ENCODE peak calls at places on chromosome 5, in eight cellular contexts. One of them, this sample, is unnamed.

GRCh38 chr5:135242021-135242480 is 157.0 kb downstream of the MACROH2A1 start:
- DNase-seq in HCT116: no peak
- DNase-seq in GM12865: no peak
- DNase-seq in uterus: peak; percentile 14
- DNase-seq in foreskin fibroblast: peak; percentile 79
- DNase-seq in AG04450: no peak
- DNase-seq in epithelial cell of esophagus: peak; percentile 65
- DNase-seq in PC-3: peak; percentile 56
- DNase-seq in this sample: no peak

GRCh38 chr5:112005533-112005926 is 248.5 kb upstream of the NREP start:
- DNase-seq in HCT116: no peak
- DNase-seq in GM12865: no peak
- DNase-seq in uterus: no peak
- DNase-seq in foreskin fibroblast: peak; percentile 69
- DNase-seq in AG04450: no peak
- DNase-seq in epithelial cell of esophagus: peak; percentile 17
- DNase-seq in PC-3: peak; percentile 40
- DNase-seq in this sample: no peak

GRCh38 chr5:36855141-36855495 is 21.5 kb upstream of the NIPBL start:
- DNase-seq in HCT116: no peak
- DNase-seq in GM12865: no peak
- DNase-seq in uterus: no peak
- DNase-seq in foreskin fibroblast: no peak
- DNase-seq in AG04450: no peak
- DNase-seq in epithelial cell of esophagus: no peak
- DNase-seq in PC-3: no peak
- DNase-seq in this sample: no peak

GRCh38 chr5:15926586-15926985 is 253.0 kb downstream of the MARCHF11 start:
- DNase-seq in HCT116: no peak
- DNase-seq in GM12865: no peak
- DNase-seq in uterus: no peak
- DNase-seq in foreskin fibroblast: no peak
- DNase-seq in AG04450: no peak
- DNase-seq in epithelial cell of esophagus: no peak
- DNase-seq in PC-3: no peak
- DNase-seq in this sample: no peak

GRCh38 chr5:168578006-168578405 is 1.2 kb downstream of the PANK3 start:
- DNase-seq in HCT116: no peak
- DNase-seq in GM12865: peak; percentile 11
- DNase-seq in uterus: no peak
- DNase-seq in foreskin fibroblast: no peak
- DNase-seq in AG04450: no peak
- DNase-seq in epithelial cell of esophagus: peak; percentile 72
- DNase-seq in PC-3: peak; percentile 38
- DNase-seq in this sample: no peak

GRCh38 chr5:122076669-122077450 is 1.2 kb downstream of the LOX start:
- DNase-seq in HCT116: no peak
- DNase-seq in GM12865: peak; percentile 51
- DNase-seq in uterus: peak; percentile 77
- DNase-seq in foreskin fibroblast: peak; percentile 64
- DNase-seq in AG04450: no peak
- DNase-seq in epithelial cell of esophagus: peak; percentile 86
- DNase-seq in PC-3: peak; percentile 62
- DNase-seq in this sample: no peak

GRCh38 chr5:66814146-66814991 is 218.2 kb downstream of the MAST4 start:
- DNase-seq in HCT116: peak; percentile 28
- DNase-seq in GM12865: peak; percentile 59
- DNase-seq in uterus: no peak
- DNase-seq in foreskin fibroblast: peak; percentile 26
- DNase-seq in AG04450: no peak
- DNase-seq in epithelial cell of esophagus: peak; percentile 73
- DNase-seq in PC-3: peak; percentile 49
- DNase-seq in this sample: peak; percentile 16

GRCh38 chr5:115841382-115842088 is at the start of the genes AP3S1 and ATG12:
- DNase-seq in HCT116: peak; percentile 91
- DNase-seq in GM12865: peak; percentile 95
- DNase-seq in uterus: peak; percentile 90
- DNase-seq in foreskin fibroblast: peak; percentile 90
- DNase-seq in AG04450: peak; percentile 66
- DNase-seq in epithelial cell of esophagus: peak; percentile 94
- DNase-seq in PC-3: peak; percentile 87
- DNase-seq in this sample: peak; percentile 87

GRCh38 chr5:90015584-90016018 is 394.0 kb downstream of the CETN3 start:
- DNase-seq in HCT116: no peak
- DNase-seq in GM12865: peak; percentile 82
- DNase-seq in uterus: no peak
- DNase-seq in foreskin fibroblast: no peak
- DNase-seq in AG04450: no peak
- DNase-seq in epithelial cell of esophagus: peak; percentile 80
- DNase-seq in PC-3: peak; percentile 65
- DNase-seq in this sample: peak; percentile 70

GRCh38 chr5:10801931-10802674 is 41.1 kb upstream of the DAP start:
- DNase-seq in HCT116: no peak
- DNase-seq in GM12865: no peak
- DNase-seq in uterus: no peak
- DNase-seq in foreskin fibroblast: no peak
- DNase-seq in AG04450: no peak
- DNase-seq in epithelial cell of esophagus: peak; percentile 32
- DNase-seq in PC-3: peak; percentile 16
- DNase-seq in this sample: no peak

GRCh38 chr5:75610201-75610600 is 1.1 kb upstream of the ANKDD1B start:
- DNase-seq in HCT116: no peak
- DNase-seq in GM12865: no peak
- DNase-seq in uterus: no peak
- DNase-seq in foreskin fibroblast: no peak
- DNase-seq in AG04450: no peak
- DNase-seq in epithelial cell of esophagus: peak; percentile 19
- DNase-seq in PC-3: peak; percentile 6
- DNase-seq in this sample: no peak

GRCh38 chr5:75614165-75614564 is 2.9 kb downstream of the ANKDD1B start:
- DNase-seq in HCT116: no peak
- DNase-seq in GM12865: no peak
- DNase-seq in uterus: no peak
- DNase-seq in foreskin fibroblast: no peak
- DNase-seq in AG04450: no peak
- DNase-seq in epithelial cell of esophagus: no peak
- DNase-seq in PC-3: peak; percentile 46
- DNase-seq in this sample: no peak

GRCh38 chr5:75612211-75612579 is 942 bp downstream of the ANKDD1B start:
- DNase-seq in HCT116: no peak
- DNase-seq in GM12865: no peak
- DNase-seq in uterus: no peak
- DNase-seq in foreskin fibroblast: no peak
- DNase-seq in AG04450: no peak
- DNase-seq in epithelial cell of esophagus: no peak
- DNase-seq in PC-3: no peak
- DNase-seq in this sample: no peak

GRCh38 chr5:75608886-75609285 is 2.4 kb upstream of the ANKDD1B start:
- DNase-seq in HCT116: no peak
- DNase-seq in GM12865: no peak
- DNase-seq in uterus: no peak
- DNase-seq in foreskin fibroblast: no peak
- DNase-seq in AG04450: no peak
- DNase-seq in epithelial cell of esophagus: no peak
- DNase-seq in PC-3: no peak
- DNase-seq in this sample: no peak

GRCh38 chr5:75611324-75612210 is at the start of gene ANKDD1B:
- DNase-seq in HCT116: no peak
- DNase-seq in GM12865: no peak
- DNase-seq in uterus: peak; percentile 20
- DNase-seq in foreskin fibroblast: peak; percentile 42
- DNase-seq in AG04450: no peak
- DNase-seq in epithelial cell of esophagus: peak; percentile 59
- DNase-seq in PC-3: peak; percentile 83
- DNase-seq in this sample: no peak
- H3K4me3 ChIP-seq in HCT116: no peak within 1 kb of the TSS
- H3K4me3 ChIP-seq in GM12865: no peak within 1 kb of the TSS
- H3K4me3 ChIP-seq in uterus: peak within 1 kb of the TSS; percentile 36
- H3K4me3 ChIP-seq in foreskin fibroblast: peak within 1 kb of the TSS; percentile 51
- H3K4me3 ChIP-seq in AG04450: peak within 1 kb of the TSS; percentile 57
- H3K4me3 ChIP-seq in epithelial cell of esophagus: peak within 1 kb of the TSS; percentile 30
- H3K4me3 ChIP-seq in PC-3: peak within 1 kb of the TSS; percentile 68
- H3K4me3 ChIP-seq in this sample: no peak within 1 kb of the TSS

DNA sequence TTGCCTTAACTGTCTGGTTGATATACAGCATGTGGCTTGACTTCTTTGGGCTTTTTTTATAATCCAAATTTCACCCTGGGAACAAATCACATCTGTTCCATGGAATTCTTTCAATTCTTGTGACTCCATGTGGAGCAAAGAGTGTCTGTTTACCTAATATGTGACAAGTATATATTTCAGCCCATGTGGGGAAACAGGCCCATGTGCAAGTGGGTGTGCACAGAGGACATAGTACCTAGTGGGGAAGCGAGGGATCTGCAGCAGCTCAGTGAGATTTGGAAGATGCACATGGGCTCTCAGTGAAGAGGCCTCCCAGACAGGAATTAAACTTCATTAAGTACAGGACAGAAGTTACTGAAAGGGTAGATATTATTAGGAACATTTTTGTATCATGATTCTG is 181.0 kb downstream of the SLC12A2 start:
- DNase-seq in HCT116: no peak
- DNase-seq in GM12865: no peak
- DNase-seq in uterus: no peak
- DNase-seq in foreskin fibroblast: no peak
- DNase-seq in AG04450: no peak
- DNase-seq in epithelial cell of esophagus: no peak
- DNase-seq in PC-3: no peak
- DNase-seq in this sample: no peak
- TF ChIP-seq CTCF in HCT116: peak; percentile 18
- TF ChIP-seq CTCF in GM12865: no peak
- TF ChIP-seq CTCF in uterus: no peak
- TF ChIP-seq CTCF in foreskin fibroblast: no peak
- TF ChIP-seq CTCF in AG04450: peak; percentile 23
- TF ChIP-seq CTCF in epithelial cell of esophagus: no peak
- TF ChIP-seq CTCF in PC-3: no peak
- TF ChIP-seq CTCF in this sample: no peak

GRCh38 chr5:6730807-6731206 is 17.6 kb downstream of the TENT4A start:
- DNase-seq in HCT116: no peak
- DNase-seq in GM12865: no peak
- DNase-seq in uterus: no peak
- DNase-seq in foreskin fibroblast: no peak
- DNase-seq in AG04450: no peak
- DNase-seq in epithelial cell of esophagus: no peak
- DNase-seq in PC-3: no peak
- DNase-seq in this sample: no peak

GRCh38 chr5:6728795-6729183 is 15.6 kb downstream of the TENT4A start:
- DNase-seq in HCT116: no peak
- DNase-seq in GM12865: no peak
- DNase-seq in uterus: no peak
- DNase-seq in foreskin fibroblast: no peak
- DNase-seq in AG04450: no peak
- DNase-seq in epithelial cell of esophagus: no peak
- DNase-seq in PC-3: no peak
- DNase-seq in this sample: no peak

GRCh38 chr5:6728011-6728794 is 15.0 kb downstream of the TENT4A start:
- DNase-seq in HCT116: no peak
- DNase-seq in GM12865: peak; percentile 84
- DNase-seq in uterus: no peak
- DNase-seq in foreskin fibroblast: no peak
- DNase-seq in AG04450: no peak
- DNase-seq in epithelial cell of esophagus: no peak
- DNase-seq in PC-3: no peak
- DNase-seq in this sample: peak; percentile 44

GRCh38 chr5:6730407-6730806 is 17.2 kb downstream of the TENT4A start:
- DNase-seq in HCT116: no peak
- DNase-seq in GM12865: peak; percentile 61
- DNase-seq in uterus: no peak
- DNase-seq in foreskin fibroblast: no peak
- DNase-seq in AG04450: no peak
- DNase-seq in epithelial cell of esophagus: no peak
- DNase-seq in PC-3: no peak
- DNase-seq in this sample: peak; percentile 42

DNA sequence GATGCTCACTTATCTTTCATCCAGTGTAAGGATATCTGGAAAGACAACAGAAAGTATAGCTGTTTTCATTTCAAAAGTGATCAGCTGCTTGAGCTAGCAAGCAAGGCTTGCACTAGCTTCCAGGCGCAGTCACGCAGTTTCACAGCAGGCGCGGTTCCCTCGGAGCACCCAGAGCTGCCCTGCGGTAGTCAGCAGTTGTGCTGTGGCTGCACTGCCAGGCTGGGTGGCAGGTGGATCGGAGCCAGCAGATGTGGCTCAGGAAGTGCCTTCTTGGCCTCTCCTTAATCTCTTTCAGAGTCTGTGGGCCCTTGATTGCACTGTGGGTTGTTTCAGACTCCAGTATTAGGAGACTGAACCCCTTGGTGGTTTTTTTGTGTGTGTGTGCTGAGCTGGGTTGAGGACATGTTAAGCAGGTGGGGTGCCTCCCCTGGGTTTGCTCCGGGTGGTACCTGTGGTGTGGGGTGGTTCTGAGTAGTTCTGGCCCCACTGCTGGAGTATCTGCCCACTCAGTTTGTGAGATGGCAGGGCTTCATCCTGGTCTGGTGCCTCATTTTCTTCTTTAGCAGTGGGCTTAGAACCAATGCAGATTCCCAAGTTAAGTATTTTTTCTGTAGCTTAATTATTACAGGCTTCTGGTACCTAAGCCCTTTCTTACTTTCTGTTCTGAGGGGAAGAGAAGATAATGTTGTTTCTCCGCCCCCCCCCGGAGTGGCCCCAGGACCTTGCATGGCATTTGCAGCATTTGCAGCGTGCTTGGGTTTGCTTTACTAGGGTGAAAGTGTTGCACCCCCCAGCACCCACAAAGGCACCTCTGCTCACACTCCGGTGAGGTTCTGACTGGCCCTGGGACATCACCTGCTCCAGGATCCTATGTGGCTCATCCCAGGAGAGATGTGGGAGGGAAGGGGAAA is 16.4 kb downstream of the TENT4A start:
- DNase-seq in HCT116: no peak
- DNase-seq in GM12865: no peak
- DNase-seq in uterus: no peak
- DNase-seq in foreskin fibroblast: no peak
- DNase-seq in AG04450: no peak
- DNase-seq in epithelial cell of esophagus: no peak
- DNase-seq in PC-3: no peak
- DNase-seq in this sample: no peak
- H3K4me3 ChIP-seq in HCT116: no peak overlapping the region
- H3K4me3 ChIP-seq in GM12865: no peak overlapping the region
- H3K4me3 ChIP-seq in uterus: no peak overlapping the region
- H3K4me3 ChIP-seq in foreskin fibroblast: no peak overlapping the region
- H3K4me3 ChIP-seq in AG04450: no peak overlapping the region
- H3K4me3 ChIP-seq in epithelial cell of esophagus: no peak overlapping the region
- H3K4me3 ChIP-seq in PC-3: no peak overlapping the region
- H3K4me3 ChIP-seq in this sample: no peak overlapping the region

DNA sequence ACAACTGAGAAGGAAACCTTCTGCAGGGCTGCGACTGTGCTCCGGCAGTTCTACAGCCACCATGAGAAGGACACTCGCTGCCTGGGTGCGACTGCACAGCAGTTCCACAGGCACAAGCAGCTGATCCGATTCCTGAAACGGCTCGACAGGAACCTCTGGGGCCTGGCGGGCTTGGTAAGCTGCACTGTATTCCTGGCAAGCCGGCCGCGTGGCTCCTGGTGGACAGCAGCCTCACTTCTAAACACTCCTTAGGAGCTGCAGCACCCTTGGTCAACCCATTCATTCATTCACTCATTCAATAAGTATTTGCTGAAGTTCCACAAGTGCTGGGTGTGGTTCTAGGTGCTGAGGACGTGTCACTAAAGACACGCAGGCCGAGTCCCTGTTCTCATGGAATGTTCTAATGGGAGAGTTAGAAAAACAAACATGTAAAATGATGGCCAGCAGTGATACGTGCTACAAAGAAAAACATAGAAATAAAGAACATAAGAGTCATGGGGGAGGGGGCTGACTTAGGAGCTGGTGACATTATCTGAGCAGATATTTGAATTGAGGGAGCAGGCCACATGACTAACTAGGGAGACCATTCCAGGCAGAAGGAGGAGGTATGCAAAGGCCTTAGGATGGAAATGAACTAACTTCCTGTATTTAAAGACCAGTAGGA is 6.1 kb downstream of the IL4 start:
- DNase-seq in HCT116: no peak
- DNase-seq in GM12865: no peak
- DNase-seq in uterus: no peak
- DNase-seq in foreskin fibroblast: no peak
- DNase-seq in AG04450: no peak
- DNase-seq in epithelial cell of esophagus: no peak
- DNase-seq in PC-3: no peak
- DNase-seq in this sample: no peak
- TF ChIP-seq CTCF in HCT116: no peak
- TF ChIP-seq CTCF in GM12865: no peak
- TF ChIP-seq CTCF in uterus: no peak
- TF ChIP-seq CTCF in foreskin fibroblast: no peak
- TF ChIP-seq CTCF in AG04450: no peak
- TF ChIP-seq CTCF in epithelial cell of esophagus: no peak
- TF ChIP-seq CTCF in PC-3: no peak
- TF ChIP-seq CTCF in this sample: no peak